ENCODE peak calls at places on chromosomes 5 and 9, in four cellular contexts. One of them, this sample, is unnamed. For H3K9me3, the result is how much of the 10 kb centered on the place peaks cover.

GRCh38 chr9:110031511-110032173 is 176.3 kb downstream of the C9orf152 start:
- DNase-seq in H9: no peak
- DNase-seq in H1: no peak
- DNase-seq in IMR-90: peak
- DNase-seq in this sample: no peak

GRCh38 chr5:39394946-39395345 is 29.8 kb downstream of the DAB2 start:
- DNase-seq in IMR-90: peak
- DNase-seq in H1: no peak
- DNase-seq in H9: no peak
- DNase-seq in this sample: no peak

GRCh38 chr9:133991964-133992779 is at the start of gene VAV2:
- DNase-seq in IMR-90: peak
- DNase-seq in H1: no peak
- DNase-seq in H9: peak
- DNase-seq in this sample: peak

GRCh38 chr5:170357853-170358497 is 31.2 kb downstream of the KCNMB1 start:
- DNase-seq in H9: no peak
- DNase-seq in IMR-90: no peak
- DNase-seq in H1: no peak
- DNase-seq in this sample: no peak

GRCh38 chr5:43461066-43461465 is 22.6 kb downstream of the TMEM267 start:
- DNase-seq in H9: no peak
- DNase-seq in H1: no peak
- DNase-seq in IMR-90: no peak
- DNase-seq in this sample: no peak

GRCh38 chr5:112742424-112742823 is 4.7 kb downstream of the APC start:
- DNase-seq in H1: no peak
- DNase-seq in IMR-90: no peak
- DNase-seq in H9: no peak
- DNase-seq in this sample: no peak

GRCh38 chr5:172932313-172933017 is 26.8 kb upstream of the RPL26L1 start:
- DNase-seq in H1: no peak
- DNase-seq in H9: peak
- DNase-seq in IMR-90: peak
- DNase-seq in this sample: peak

GRCh38 chr9:89854715-89855475 is 250.1 kb downstream of the GADD45G start:
- DNase-seq in IMR-90: no peak
- DNase-seq in H9: peak
- DNase-seq in H1: no peak
- DNase-seq in this sample: no peak

GRCh38 chr5:180201051-180201987 is 7.7 kb downstream of the RASGEF1C start:
- DNase-seq in IMR-90: no peak
- DNase-seq in H9: peak
- DNase-seq in H1: peak
- DNase-seq in this sample: peak

GRCh38 chr9:99357575-99357974 is 135.5 kb downstream of the SEC61B start:
- DNase-seq in H9: no peak
- DNase-seq in H1: no peak
- DNase-seq in IMR-90: no peak
- DNase-seq in this sample: no peak

GRCh38 chr5:142017832-142018427 is 5.1 kb upstream of the GNPDA1 start:
- DNase-seq in IMR-90: peak
- DNase-seq in H1: no peak
- DNase-seq in H9: no peak
- DNase-seq in this sample: no peak

GRCh38 chr9:127927457-127928231 is 2.9 kb downstream of the PIP5KL1 start:
- DNase-seq in IMR-90: no peak
- DNase-seq in H9: peak
- DNase-seq in H1: peak
- DNase-seq in this sample: no peak

GRCh38 chr5:134547579-134547978 is 22.1 kb downstream of the JADE2 start:
- DNase-seq in H9: no peak
- DNase-seq in IMR-90: peak
- DNase-seq in H1: no peak
- DNase-seq in this sample: no peak

GRCh38 chr9:131282688-131283422 is 6.5 kb upstream of the FAM78A start:
- DNase-seq in H9: peak
- DNase-seq in IMR-90: peak
- DNase-seq in H1: no peak
- DNase-seq in this sample: peak

GRCh38 chr5:112684737-112685136 is 52.9 kb upstream of the APC start:
- DNase-seq in H9: no peak
- DNase-seq in IMR-90: peak
- DNase-seq in H1: no peak
- DNase-seq in this sample: no peak

GRCh38 chr5:6503342-6503741 is 54.7 kb downstream of the UBE2QL1 start:
- DNase-seq in IMR-90: no peak
- DNase-seq in H1: no peak
- DNase-seq in H9: no peak
- DNase-seq in this sample: no peak

GRCh38 chr5:6502421-6502820 is 53.8 kb downstream of the UBE2QL1 start:
- DNase-seq in IMR-90: no peak
- DNase-seq in H1: no peak
- DNase-seq in H9: no peak
- DNase-seq in this sample: no peak

GRCh38 chr5:6504677-6505414 is 56.2 kb downstream of the UBE2QL1 start:
- DNase-seq in H1: no peak
- DNase-seq in H9: no peak
- DNase-seq in IMR-90: peak
- DNase-seq in this sample: no peak

GRCh38 chr5:6505415-6505763 is 56.7 kb downstream of the UBE2QL1 start:
- DNase-seq in H1: no peak
- DNase-seq in IMR-90: no peak
- DNase-seq in H9: no peak
- DNase-seq in this sample: no peak

DNA sequence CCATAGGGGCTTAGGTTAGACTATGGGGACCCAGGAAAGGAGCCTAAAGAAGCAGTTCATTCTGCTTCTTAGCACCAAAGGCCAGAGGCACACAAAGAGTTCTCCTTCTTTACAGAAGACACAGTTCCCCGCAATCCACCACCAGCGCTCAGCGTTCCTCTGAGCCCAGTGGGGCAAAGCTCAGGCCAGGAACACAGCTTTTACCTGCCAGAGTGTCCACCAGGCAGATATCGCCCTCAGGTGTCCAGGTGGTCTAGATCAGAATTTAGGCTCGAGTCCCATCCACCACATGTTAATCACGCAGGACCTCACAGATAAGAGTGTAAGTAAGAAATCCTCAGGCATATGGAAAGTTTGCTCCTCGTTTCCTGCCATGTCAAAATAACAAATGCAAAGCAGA is 53.0 kb downstream of the UBE2QL1 start:
- DNase-seq in IMR-90: no peak
- DNase-seq in H9: no peak
- DNase-seq in H1: no peak
- DNase-seq in this sample: no peak
- H3K4ac ChIP-seq in IMR-90: no peak
- H3K4ac ChIP-seq in H9: no peak
- H3K4ac ChIP-seq in H1: no peak
- H3K4ac ChIP-seq in this sample: no peak

GRCh38 chr9:111525056-111525977 is at the start of gene ZNF483:
- DNase-seq in H9: peak
- DNase-seq in IMR-90: peak
- DNase-seq in H1: peak
- DNase-seq in this sample: peak
- H3K9me3 ChIP-seq in H9: under half
- H3K9me3 ChIP-seq in IMR-90: under half
- H3K9me3 ChIP-seq in H1: under half
- H3K9me3 ChIP-seq in this sample: under half

GRCh38 chr5:81006231-81006630 is 46.1 kb downstream of the RASGRF2 start:
- DNase-seq in H9: no peak
- DNase-seq in H1: no peak
- DNase-seq in IMR-90: no peak
- DNase-seq in this sample: no peak
- H3K4ac ChIP-seq in H9: no peak
- H3K4ac ChIP-seq in H1: no peak
- H3K4ac ChIP-seq in IMR-90: no peak
- H3K4ac ChIP-seq in this sample: no peak

GRCh38 chr5:13133951-13134350 is 810.5 kb downstream of the DNAH5 start:
- DNase-seq in IMR-90: no peak
- DNase-seq in H9: peak
- DNase-seq in H1: no peak
- DNase-seq in this sample: no peak
- H3K9me3 ChIP-seq in IMR-90: under half
- H3K9me3 ChIP-seq in H9: under half
- H3K9me3 ChIP-seq in H1: under half
- H3K9me3 ChIP-seq in this sample: under half

GRCh38 chr9:21804791-21805190 is 2.4 kb downstream of the MTAP start:
- DNase-seq in H1: no peak
- DNase-seq in IMR-90: no peak
- DNase-seq in H9: no peak
- DNase-seq in this sample: no peak
- H3K4ac ChIP-seq in H1: no peak
- H3K4ac ChIP-seq in IMR-90: no peak
- H3K4ac ChIP-seq in H9: no peak
- H3K4ac ChIP-seq in this sample: no peak

DNA sequence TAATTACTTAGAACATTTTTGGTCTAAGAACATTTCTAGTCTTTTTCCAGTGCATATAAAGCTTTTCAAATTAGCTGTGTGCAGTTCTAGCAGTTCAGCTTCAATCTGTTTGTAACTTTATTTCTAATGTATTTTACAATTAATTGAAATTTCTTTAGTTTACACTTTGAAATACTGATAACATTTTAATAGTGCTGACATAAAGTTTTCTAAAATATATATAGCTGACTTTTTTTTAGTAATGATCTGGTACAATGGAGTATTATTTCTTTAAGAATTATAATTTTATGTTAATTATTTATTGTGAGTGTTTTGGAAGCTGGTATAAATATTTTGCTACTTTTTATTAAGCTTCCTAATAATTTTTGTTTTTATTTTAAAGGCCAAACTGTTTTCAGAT is 43.3 kb downstream of the CCNH start:
- DNase-seq in IMR-90: no peak
- DNase-seq in H9: no peak
- DNase-seq in H1: no peak
- DNase-seq in this sample: no peak
- H3K9me3 ChIP-seq in IMR-90: under half
- H3K9me3 ChIP-seq in H9: under half
- H3K9me3 ChIP-seq in H1: under half
- H3K9me3 ChIP-seq in this sample: under half

DNA sequence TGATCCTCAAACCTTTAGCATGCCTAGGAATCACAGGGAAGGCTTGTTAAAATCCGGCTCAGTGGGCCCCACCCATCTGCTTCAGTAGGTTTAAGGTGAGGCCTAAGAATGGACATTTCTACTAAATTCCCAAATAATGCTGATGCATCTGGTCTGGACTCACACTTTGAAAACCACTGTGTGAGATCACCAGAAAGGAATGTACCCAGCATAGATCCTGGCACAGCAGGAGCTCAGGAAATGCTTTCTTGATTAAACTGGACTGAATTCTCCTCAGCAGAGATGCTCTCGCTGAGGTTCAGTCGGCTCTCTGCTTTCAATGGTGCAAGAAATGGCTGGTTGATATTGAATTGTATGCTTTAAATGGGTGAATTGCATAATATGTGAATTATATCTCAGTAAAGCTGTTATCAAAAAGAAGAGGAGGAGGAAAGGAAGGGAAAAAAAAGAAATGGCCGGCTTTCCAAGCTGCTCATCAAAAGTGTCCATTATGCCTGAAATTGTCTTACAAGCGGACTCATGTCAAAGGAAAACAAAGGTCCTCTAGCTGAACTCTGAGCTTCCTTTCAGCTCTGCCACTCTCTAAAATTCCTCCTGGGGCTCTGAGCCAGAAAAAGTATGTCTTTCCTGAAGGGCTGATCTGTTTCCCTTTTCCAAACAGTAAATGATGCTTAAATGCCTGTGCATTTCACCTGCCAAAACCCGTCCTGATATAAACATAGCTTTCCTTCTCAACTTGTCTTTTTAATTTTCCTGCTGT is 77.6 kb upstream of the SAP30L start:
- DNase-seq in H1: peak
- DNase-seq in H9: peak
- DNase-seq in IMR-90: peak
- DNase-seq in this sample: peak
- H3K4ac ChIP-seq in H1: no peak
- H3K4ac ChIP-seq in H9: no peak
- H3K4ac ChIP-seq in IMR-90: peak
- H3K4ac ChIP-seq in this sample: no peak

GRCh38 chr9:33159760-33160127 is 7.4 kb downstream of the B4GALT1 start:
- DNase-seq in H9: no peak
- DNase-seq in IMR-90: peak
- DNase-seq in H1: no peak
- DNase-seq in this sample: no peak
- H3K9me3 ChIP-seq in H9: under half
- H3K9me3 ChIP-seq in IMR-90: under half
- H3K9me3 ChIP-seq in H1: under half
- H3K9me3 ChIP-seq in this sample: under half

DNA sequence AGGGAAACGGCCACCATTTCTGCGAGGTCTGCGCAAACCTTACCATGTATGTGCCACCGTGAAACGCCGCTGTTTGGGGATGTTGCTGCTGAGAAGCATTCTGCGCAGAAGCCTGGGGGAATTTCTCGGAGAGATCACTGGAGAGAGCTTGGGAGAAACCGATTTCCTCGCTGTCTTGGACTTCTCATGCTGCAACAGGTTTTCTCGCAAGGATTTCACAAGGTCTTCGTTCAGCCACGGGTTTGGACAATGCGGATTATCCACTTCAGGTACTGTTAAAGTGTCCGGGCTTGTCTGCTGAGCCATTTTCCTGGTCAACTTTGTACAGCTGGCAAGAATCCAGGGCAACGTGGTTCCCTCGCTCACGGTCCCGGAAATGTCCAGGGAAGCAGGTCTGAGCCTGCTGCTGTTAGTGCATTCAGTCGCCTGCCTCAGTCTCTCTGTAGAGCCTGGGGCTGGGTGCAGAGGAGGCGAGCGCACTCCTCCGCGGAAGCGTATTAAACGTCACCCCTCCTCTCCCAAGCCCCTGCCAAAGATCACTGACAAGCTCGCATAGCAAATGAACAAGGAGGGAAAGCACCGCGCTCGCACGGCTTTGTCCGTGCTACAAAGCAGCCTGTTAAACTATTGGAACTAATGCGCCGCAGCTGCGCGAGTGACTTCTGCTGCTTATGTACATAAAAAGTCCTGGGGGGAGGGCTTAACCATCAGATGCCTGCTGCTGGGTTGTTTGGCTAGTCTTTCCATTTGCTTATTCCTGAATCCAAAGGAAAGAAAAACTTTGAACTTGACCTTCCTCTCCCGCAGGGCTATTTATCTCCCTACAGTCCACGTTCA is 125.1 kb downstream of the PDE4D start:
- DNase-seq in H1: peak
- DNase-seq in H9: peak
- DNase-seq in IMR-90: peak
- DNase-seq in this sample: peak
- H3K4ac ChIP-seq in H1: no peak
- H3K4ac ChIP-seq in H9: no peak
- H3K4ac ChIP-seq in IMR-90: no peak
- H3K4ac ChIP-seq in this sample: no peak